ENCODE peak calls at places on chromosomes 4 and X, in nine cellular contexts. Z is A549, L is esophagus squamous epithelium, C is suprapubic skin, J is endothelial cell of umbilical vein, S is spleen, Q is IMR-90, G is ovary, W is upper lobe of left lung. H is an unnamed sample.
A peak's percentile ranks its signal among the peaks of the same experiment; 100 is the strongest.

GRCh38 chr4:186587416-186588018 is 32.1 kb upstream of the MTNR1A start:
- DNase-seq in Q (peak; percentile 65), W (no peak), Z (peak; percentile 47), C (peak; percentile 84), S (no peak), G (peak; percentile 68), L (no peak), J (peak; percentile 38), H (no peak)

GRCh38 chr4:112516401-112517066 is 554 bp upstream of the NEUROG2 start:
- DNase-seq in G (no peak), C (no peak), W (peak; percentile 85), L (no peak), Q (no peak), J (no peak), S (no peak), Z (no peak), H (no peak)

GRCh38 chr4:8009097-8009496 is 69.4 kb upstream of the AFAP1 start:
- DNase-seq in Z (no peak), Q (no peak), G (no peak), W (no peak), C (no peak), L (no peak), S (no peak), J (no peak), H (no peak)

GRCh38 chrX:45622538-45622937 is 421.9 kb upstream of the DIPK2B start:
- DNase-seq in C (no peak), L (no peak), Z (no peak), J (peak; percentile 2), G (no peak), W (no peak), S (no peak), Q (peak; percentile 65), H (no peak)

GRCh38 chr4:67104145-67104544 is 441.2 kb downstream of the CENPC start:
- DNase-seq in W (no peak), G (no peak), Z (no peak), J (no peak), L (no peak), C (no peak), S (no peak), Q (no peak), H (no peak)

GRCh38 chr4:175443547-175443946 is 368.5 kb downstream of the GPM6A start:
- DNase-seq in G (no peak), J (no peak), Z (no peak), Q (no peak), S (no peak), C (no peak), L (no peak), W (no peak), H (no peak)

GRCh38 chr4:107743532-107743931 is 23.5 kb upstream of the PAPSS1 start:
- DNase-seq in W (no peak), L (no peak), J (no peak), S (no peak), Q (peak; percentile 18), C (no peak), G (no peak), Z (no peak), H (no peak)

GRCh38 chr4:15336410-15337184 is 91.2 kb upstream of the C1QTNF7 start:
- DNase-seq in L (no peak), C (no peak), J (no peak), Q (peak; percentile 92), G (no peak), S (no peak), Z (no peak), W (no peak), H (no peak)

GRCh38 chr4:4884611-4885010 is 25.1 kb downstream of the MSX1 start:
- DNase-seq in W (no peak), Z (no peak), L (no peak), S (no peak), C (peak; percentile 12), Q (no peak), G (no peak), J (no peak), H (no peak)

GRCh38 chr4:159363376-159363775 is 260.5 kb downstream of the RAPGEF2 start:
- DNase-seq in Q (peak; percentile 27), J (no peak), Z (no peak), S (no peak), C (no peak), W (no peak), L (no peak), G (no peak), H (no peak)
- H3K4me1 ChIP-seq in Q (peaks cover 18% of the 10 kb centered on the region), J (peaks cover 15% of the 10 kb centered on the region), Z (peaks cover 11% of the 10 kb centered on the region), S (peaks cover 2% of the 10 kb centered on the region), C (peaks cover 14% of the 10 kb centered on the region), W (no peaks in the 10 kb centered on the region), L (peaks cover 16% of the 10 kb centered on the region), G (no peaks in the 10 kb centered on the region), H (peaks cover 7% of the 10 kb centered on the region)

GRCh38 chr4:54227261-54228063 is 1.6 kb upstream of the PDGFRA start:
- DNase-seq in W (peak; percentile 45), G (peak; percentile 54), Q (peak; percentile 80), C (no peak), S (no peak), J (peak; percentile 67), Z (peak; percentile 44), L (no peak), H (no peak)

GRCh38 chr4:54226399-54227260 is 2.5 kb upstream of the PDGFRA start:
- DNase-seq in G (peak; percentile 75), W (peak; percentile 81), C (peak; percentile 87), L (no peak), J (no peak), Z (no peak), S (peak; percentile 80), Q (peak; percentile 86), H (no peak)

GRCh38 chr4:54229631-54230478 is 762 bp downstream of the PDGFRA start:
- DNase-seq in J (no peak), Z (no peak), G (peak; percentile 58), S (no peak), W (peak; percentile 83), C (no peak), Q (peak; percentile 69), L (no peak), H (no peak)

GRCh38 chr4:54228563-54229501 is at the start of gene PDGFRA:
- DNase-seq in G (peak; percentile 88), W (no peak), Z (no peak), L (no peak), S (no peak), J (no peak), C (peak; percentile 86), Q (peak; percentile 94), H (peak; percentile 96)

DNA sequence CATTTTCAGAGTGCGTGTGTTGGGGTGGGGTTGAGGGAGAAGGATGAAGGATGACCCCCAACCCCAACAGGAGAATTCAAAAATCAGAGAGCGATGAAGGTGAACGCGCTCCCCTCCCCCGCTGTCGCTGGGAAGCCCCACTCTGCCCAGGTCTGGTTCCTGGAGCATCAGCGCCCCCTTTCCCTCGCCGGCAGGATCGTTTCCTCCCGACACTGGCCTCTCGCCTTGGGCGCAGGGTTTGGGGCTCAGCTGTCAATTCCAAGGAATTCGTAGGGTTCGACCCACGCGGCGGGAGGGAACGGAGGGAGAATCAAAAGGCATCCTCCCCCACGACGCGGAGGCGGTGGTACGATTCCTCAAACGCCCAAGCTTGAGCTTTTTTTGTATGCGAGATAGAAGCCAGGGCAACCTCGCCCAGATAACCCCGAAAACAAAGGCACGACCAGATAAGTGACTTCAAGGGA is 997 bp upstream of the PDGFRA start:
- DNase-seq in C (peak; percentile 90), S (peak; percentile 82), Z (peak; percentile 55), J (no peak), L (peak; percentile 2), Q (peak; percentile 82), W (peak; percentile 67), G (peak; percentile 92), H (peak; percentile 95)
- H3K4me3 ChIP-seq in C (peak overlapping the region; percentile 54), S (no peak overlapping the region), Z (peak overlapping the region; percentile 47), J (peak overlapping the region; percentile 15), L (peak overlapping the region; percentile 79), Q (peak overlapping the region; percentile 89), W (peak overlapping the region; percentile 60), G (peak overlapping the region; percentile 32), H (peak overlapping the region; percentile 58)

GRCh38 chrX:10015711-10016515 is 48.8 kb downstream of the CLDN34 start:
- DNase-seq in J (peak; percentile 29), W (peak; percentile 87), C (peak; percentile 77), L (no peak), Q (peak; percentile 35), Z (peak; percentile 40), G (peak; percentile 46), S (peak; percentile 85), H (no peak)
- TF ChIP-seq POLR2A in J (no peak), W (peak; percentile 32), C (no peak), L (no peak), Q (peak; percentile 76), Z (no peak), G (no peak), S (no peak), H (no peak)

GRCh38 chr4:26441110-26441509 is 49.2 kb downstream of the CCKAR start:
- DNase-seq in L (no peak), Q (peak; percentile 73), Z (no peak), G (no peak), J (no peak), C (no peak), S (no peak), W (no peak), H (no peak)
- H3K4me1 ChIP-seq in L (no peaks in the 10 kb centered on the region), Q (peaks cover 2% of the 10 kb centered on the region), Z (no peaks in the 10 kb centered on the region), G (peaks cover 3% of the 10 kb centered on the region), J (no peaks in the 10 kb centered on the region), C (no peaks in the 10 kb centered on the region), S (peaks cover 3% of the 10 kb centered on the region), W (no peaks in the 10 kb centered on the region), H (peaks cover 13% of the 10 kb centered on the region)

H was measured in esophagus muscularis mucosa.